ENCODE peak calls at places on chromosomes 12 and 14, in five cellular contexts. One of them, this sample, is unnamed. For H3K4me1 and H3K27me3, the result is how much of the 10 kb centered on the place peaks cover.

GRCh38 chr14:34978444-34978843 is 4.3 kb upstream of the SRP54 start:
- DNase-seq in PC-3: no peak
- DNase-seq in hepatocyte: no peak
- DNase-seq in PC-9: no peak
- DNase-seq in adrenal gland: no peak
- DNase-seq in this sample: no peak

GRCh38 chr12:66584673-66585072 is 94.2 kb downstream of the GRIP1 start:
- DNase-seq in PC-9: no peak
- DNase-seq in PC-3: peak
- DNase-seq in hepatocyte: no peak
- DNase-seq in adrenal gland: no peak
- DNase-seq in this sample: no peak

GRCh38 chr14:65261425-65261920 is 151.1 kb upstream of the FUT8 start:
- DNase-seq in adrenal gland: no peak
- DNase-seq in PC-3: no peak
- DNase-seq in hepatocyte: no peak
- DNase-seq in PC-9: no peak
- DNase-seq in this sample: no peak

GRCh38 chr12:82203076-82203475 is 155.1 kb downstream of the CCDC59 start:
- DNase-seq in adrenal gland: no peak
- DNase-seq in hepatocyte: no peak
- DNase-seq in PC-3: no peak
- DNase-seq in PC-9: no peak
- DNase-seq in this sample: no peak

GRCh38 chr12:3253682-3254275 is 176.6 kb downstream of the TSPAN9 start:
- DNase-seq in hepatocyte: no peak
- DNase-seq in adrenal gland: no peak
- DNase-seq in PC-9: no peak
- DNase-seq in PC-3: no peak
- DNase-seq in this sample: no peak

GRCh38 chr12:119372540-119372939 is 38.0 kb downstream of the CCDC60 start:
- DNase-seq in PC-9: no peak
- DNase-seq in hepatocyte: peak
- DNase-seq in adrenal gland: no peak
- DNase-seq in PC-3: no peak
- DNase-seq in this sample: no peak

GRCh38 chr12:131827961-131828534 is at the start of gene MMP17:
- DNase-seq in PC-3: peak
- DNase-seq in hepatocyte: peak
- DNase-seq in adrenal gland: no peak
- DNase-seq in PC-9: peak
- DNase-seq in this sample: peak

GRCh38 chr12:27595231-27595642 is 71.2 kb downstream of the PPFIBP1 start:
- DNase-seq in adrenal gland: peak
- DNase-seq in PC-9: no peak
- DNase-seq in hepatocyte: peak
- DNase-seq in PC-3: peak
- DNase-seq in this sample: no peak

GRCh38 chr14:102392506-102392905 is 29.8 kb downstream of the TECPR2 start:
- DNase-seq in hepatocyte: no peak
- DNase-seq in PC-3: no peak
- DNase-seq in PC-9: no peak
- DNase-seq in adrenal gland: no peak
- DNase-seq in this sample: no peak

GRCh38 chr12:65996146-65996545 is 134.4 kb downstream of the LLPH start:
- DNase-seq in adrenal gland: no peak
- DNase-seq in PC-3: no peak
- DNase-seq in PC-9: no peak
- DNase-seq in hepatocyte: no peak
- DNase-seq in this sample: no peak

GRCh38 chr14:104743461-104744380 is 9.2 kb upstream of the SIVA1 start:
- DNase-seq in PC-9: no peak
- DNase-seq in adrenal gland: no peak
- DNase-seq in hepatocyte: no peak
- DNase-seq in PC-3: peak
- DNase-seq in this sample: no peak

GRCh38 chr12:131901431-131902331 is 7.3 kb downstream of the ULK1 start:
- DNase-seq in PC-9: peak
- DNase-seq in hepatocyte: no peak
- DNase-seq in adrenal gland: peak
- DNase-seq in PC-3: no peak
- DNase-seq in this sample: no peak

GRCh38 chr12:132414634-132415340 is 75.2 kb upstream of the FBRSL1 start:
- DNase-seq in PC-3: peak
- DNase-seq in adrenal gland: peak
- DNase-seq in PC-9: peak
- DNase-seq in hepatocyte: peak
- DNase-seq in this sample: peak

GRCh38 chr14:67162390-67162789 is 26.9 kb upstream of the GARIN2 start:
- DNase-seq in PC-3: no peak
- DNase-seq in hepatocyte: no peak
- DNase-seq in adrenal gland: no peak
- DNase-seq in PC-9: no peak
- DNase-seq in this sample: no peak

GRCh38 chr14:21262410-21262809 is 6.8 kb downstream of the HNRNPC start:
- DNase-seq in hepatocyte: no peak
- DNase-seq in PC-3: no peak
- DNase-seq in PC-9: no peak
- DNase-seq in adrenal gland: no peak
- DNase-seq in this sample: no peak

GRCh38 chr12:12926571-12927071 is 25.3 kb downstream of the GPRC5D start:
- DNase-seq in PC-9: no peak
- DNase-seq in hepatocyte: no peak
- DNase-seq in PC-3: no peak
- DNase-seq in adrenal gland: no peak
- DNase-seq in this sample: no peak

DNA sequence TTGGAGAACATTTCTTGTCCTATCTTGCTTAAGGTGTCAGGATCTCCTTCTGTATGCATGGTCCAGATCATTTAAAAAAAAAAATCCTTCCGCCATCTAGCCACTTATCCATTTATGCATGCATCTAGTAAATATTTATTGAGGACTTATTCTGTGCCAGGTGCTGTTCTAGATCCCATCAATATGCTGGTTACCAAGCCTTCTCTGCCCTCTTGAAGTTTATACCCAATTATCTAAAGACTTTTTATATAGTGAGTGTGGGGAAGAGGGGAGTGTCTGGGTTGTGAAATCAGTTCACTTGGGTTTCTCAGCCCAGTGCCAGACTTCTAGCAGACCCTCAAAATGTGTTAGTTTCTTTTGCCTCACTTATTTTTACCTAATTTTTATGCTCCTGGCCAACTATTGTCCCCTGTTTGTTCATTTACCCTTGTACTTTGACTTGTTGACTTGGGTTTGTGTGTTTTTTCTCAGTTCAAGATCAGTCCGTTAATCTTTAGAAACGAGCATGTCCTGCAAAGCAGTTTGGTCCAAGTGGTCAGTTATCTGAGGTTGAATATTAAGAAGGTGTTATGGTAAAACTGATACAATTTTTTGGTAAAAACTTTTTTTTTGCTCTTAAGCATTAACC is 488.9 kb downstream of the PCNX1 start:
- DNase-seq in PC-9: no peak
- DNase-seq in hepatocyte: no peak
- DNase-seq in adrenal gland: no peak
- DNase-seq in PC-3: no peak
- DNase-seq in this sample: no peak
- H3K4me1 ChIP-seq in PC-9: under half
- H3K4me1 ChIP-seq in hepatocyte: under half
- H3K4me1 ChIP-seq in adrenal gland: under half
- H3K4me1 ChIP-seq in PC-3: under half
- H3K4me1 ChIP-seq in this sample: under half

DNA sequence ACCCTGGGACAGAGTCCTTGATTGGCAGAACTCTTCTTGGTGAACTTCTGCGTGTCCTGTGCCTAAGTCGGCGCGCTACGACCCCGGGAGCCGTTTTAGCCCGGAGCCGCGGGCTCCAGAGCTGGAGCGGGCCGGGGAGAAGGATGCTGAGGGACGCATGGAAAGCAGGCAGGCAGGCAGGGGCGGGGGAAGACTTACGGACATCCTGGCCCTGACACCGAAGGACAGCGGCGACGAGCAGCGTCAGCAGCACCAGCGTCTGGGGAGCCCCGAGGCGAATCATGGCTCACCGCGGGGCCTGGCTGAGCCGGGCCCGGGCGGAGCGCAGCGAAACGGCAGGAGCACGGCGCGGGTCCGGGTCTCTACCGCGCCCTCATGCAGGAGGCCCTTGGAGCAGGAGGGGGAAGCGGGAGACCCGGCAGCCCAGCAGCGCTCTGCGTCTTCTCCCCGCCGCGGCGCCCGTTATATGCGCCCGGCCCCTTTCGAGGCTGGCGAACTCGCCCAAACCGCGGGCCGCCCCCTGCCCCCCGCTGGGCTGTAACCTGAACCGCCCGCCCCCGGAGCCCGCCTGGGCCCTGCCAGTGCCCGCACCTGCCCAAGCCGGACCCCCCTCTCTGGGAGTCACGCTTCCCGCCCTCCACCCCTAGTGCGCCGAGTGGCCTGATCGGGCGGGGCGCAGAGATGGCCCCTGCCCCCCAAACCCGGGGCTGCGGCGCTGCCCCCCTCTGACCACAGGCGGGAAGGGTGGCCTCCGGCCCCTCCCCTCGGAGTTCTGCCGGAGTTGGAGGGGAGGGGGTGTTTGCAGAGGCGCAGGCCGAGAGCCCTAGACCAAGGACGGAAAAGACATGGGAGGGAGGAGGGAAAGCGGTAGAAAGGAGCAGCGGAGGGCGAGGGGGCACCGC is at the start of gene COL2A1:
- DNase-seq in PC-3: peak
- DNase-seq in PC-9: no peak
- DNase-seq in hepatocyte: peak
- DNase-seq in adrenal gland: peak
- DNase-seq in this sample: no peak
- H3K4me3 ChIP-seq in PC-3: peak
- H3K4me3 ChIP-seq in PC-9: no peak
- H3K4me3 ChIP-seq in hepatocyte: peak
- H3K4me3 ChIP-seq in adrenal gland: peak
- H3K4me3 ChIP-seq in this sample: peak

GRCh38 chr12:48820406-48820805 is 2.1 kb downstream of the CACNB3 start:
- DNase-seq in PC-3: no peak
- DNase-seq in hepatocyte: no peak
- DNase-seq in PC-9: no peak
- DNase-seq in adrenal gland: no peak
- DNase-seq in this sample: no peak
- H3K27me3 ChIP-seq in PC-3: under half
- H3K27me3 ChIP-seq in hepatocyte: under half
- H3K27me3 ChIP-seq in PC-9: under half
- H3K27me3 ChIP-seq in adrenal gland: under half
- H3K27me3 ChIP-seq in this sample: under half

GRCh38 chr12:104303538-104304151 is at the start of gene EID3:
- DNase-seq in PC-3: no peak
- DNase-seq in adrenal gland: peak
- DNase-seq in PC-9: peak
- DNase-seq in hepatocyte: peak
- DNase-seq in this sample: peak
- H3K4me1 ChIP-seq in PC-3: under half
- H3K4me1 ChIP-seq in adrenal gland: half or more
- H3K4me1 ChIP-seq in PC-9: half or more
- H3K4me1 ChIP-seq in hepatocyte: under half
- H3K4me1 ChIP-seq in this sample: under half

DNA sequence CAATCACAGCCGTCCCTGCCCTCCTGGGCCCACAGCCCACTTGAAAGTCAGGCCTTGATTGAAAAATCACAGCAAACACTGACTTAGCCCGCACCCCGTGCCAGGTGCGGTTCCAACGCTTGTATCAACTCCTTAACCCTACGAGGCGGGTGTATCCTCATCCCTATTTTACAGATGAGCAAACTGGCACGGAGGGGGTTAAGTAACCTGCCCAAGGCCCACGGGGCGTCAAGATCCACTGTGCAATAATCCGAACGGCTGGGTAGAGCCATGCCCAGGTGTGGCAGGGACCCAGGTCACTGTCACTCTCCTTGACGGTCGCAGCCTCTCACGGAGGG is 583 bp downstream of the DNAH10 start:
- DNase-seq in PC-3: no peak
- DNase-seq in PC-9: no peak
- DNase-seq in hepatocyte: no peak
- DNase-seq in adrenal gland: no peak
- DNase-seq in this sample: no peak
- H3K4me3 ChIP-seq in PC-3: no peak
- H3K4me3 ChIP-seq in PC-9: no peak
- H3K4me3 ChIP-seq in hepatocyte: peak
- H3K4me3 ChIP-seq in adrenal gland: no peak
- H3K4me3 ChIP-seq in this sample: peak

DNA sequence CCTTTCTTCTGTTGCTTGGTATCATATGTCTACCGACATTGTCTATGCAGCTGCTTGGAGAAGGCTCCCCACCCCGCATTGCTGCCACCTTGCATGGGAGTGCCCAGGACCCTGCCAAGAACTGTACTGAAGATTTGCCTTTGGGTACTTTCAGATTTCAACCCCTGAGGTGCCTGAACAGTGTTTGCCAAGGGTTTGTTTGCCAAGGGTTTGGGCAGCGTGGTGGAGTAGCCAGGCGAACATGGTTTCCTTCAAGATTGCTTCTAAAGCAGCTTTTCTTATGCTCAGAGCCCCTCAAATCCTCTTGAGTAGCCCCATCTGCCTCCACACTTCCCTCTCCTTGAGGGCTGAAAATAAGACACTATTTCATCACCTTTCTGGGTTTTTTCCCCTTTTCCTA is 25.3 kb upstream of the CRY1 start:
- DNase-seq in hepatocyte: no peak
- DNase-seq in PC-3: no peak
- DNase-seq in PC-9: no peak
- DNase-seq in adrenal gland: no peak
- DNase-seq in this sample: no peak
- H3K27me3 ChIP-seq in hepatocyte: under half
- H3K27me3 ChIP-seq in PC-3: under half
- H3K27me3 ChIP-seq in PC-9: under half
- H3K27me3 ChIP-seq in adrenal gland: under half
- H3K27me3 ChIP-seq in this sample: under half

GRCh38 chr14:76067536-76067935 is 82.0 kb downstream of the IFT43 start:
- DNase-seq in PC-3: no peak
- DNase-seq in adrenal gland: no peak
- DNase-seq in PC-9: no peak
- DNase-seq in hepatocyte: no peak
- DNase-seq in this sample: no peak
- H3K4me1 ChIP-seq in PC-3: under half
- H3K4me1 ChIP-seq in adrenal gland: under half
- H3K4me1 ChIP-seq in PC-9: under half
- H3K4me1 ChIP-seq in hepatocyte: under half
- H3K4me1 ChIP-seq in this sample: under half

GRCh38 chr12:89663577-89664357 is 44.9 kb downstream of the ATP2B1 start:
- DNase-seq in adrenal gland: no peak
- DNase-seq in PC-3: peak
- DNase-seq in hepatocyte: no peak
- DNase-seq in PC-9: peak
- DNase-seq in this sample: peak
- H3K4me3 ChIP-seq in adrenal gland: no peak
- H3K4me3 ChIP-seq in PC-3: no peak
- H3K4me3 ChIP-seq in hepatocyte: no peak
- H3K4me3 ChIP-seq in PC-9: no peak
- H3K4me3 ChIP-seq in this sample: no peak

This sample was measured in naive thymus-derived CD4-positive, alpha-beta T cell.